ENCODE peak calls at places on chromosomes 7 and 10, in nine cellular contexts. One of them, this sample, is unnamed.

GRCh38 chr7:90409667-90410066 is 6.4 kb downstream of the CLDN12 start:
- DNase-seq in heart right ventricle: no peak
- DNase-seq in thoracic aorta: no peak
- DNase-seq in left lung: no peak
- DNase-seq in endodermal cell: no peak
- DNase-seq in body of pancreas: peak; percentile 71
- DNase-seq in SK-N-SH: no peak
- DNase-seq in H1: no peak
- DNase-seq in ovary: no peak
- DNase-seq in this sample: no peak

GRCh38 chr10:58217612-58218011 is 50.1 kb downstream of the IPMK start:
- DNase-seq in endodermal cell: no peak
- DNase-seq in SK-N-SH: no peak
- DNase-seq in left lung: no peak
- DNase-seq in H1: no peak
- DNase-seq in heart right ventricle: no peak
- DNase-seq in body of pancreas: no peak
- DNase-seq in ovary: no peak
- DNase-seq in thoracic aorta: no peak
- DNase-seq in this sample: no peak

GRCh38 chr7:121932768-121933167 is 59.8 kb downstream of the PTPRZ1 start:
- DNase-seq in body of pancreas: no peak
- DNase-seq in endodermal cell: no peak
- DNase-seq in thoracic aorta: no peak
- DNase-seq in left lung: no peak
- DNase-seq in SK-N-SH: no peak
- DNase-seq in heart right ventricle: no peak
- DNase-seq in ovary: no peak
- DNase-seq in H1: no peak
- DNase-seq in this sample: no peak

GRCh38 chr7:69871213-69871885 is 273.1 kb downstream of the AUTS2 start:
- DNase-seq in H1: no peak
- DNase-seq in endodermal cell: no peak
- DNase-seq in SK-N-SH: peak; percentile 36
- DNase-seq in left lung: no peak
- DNase-seq in heart right ventricle: no peak
- DNase-seq in ovary: no peak
- DNase-seq in body of pancreas: no peak
- DNase-seq in thoracic aorta: no peak
- DNase-seq in this sample: no peak

GRCh38 chr10:27192284-27192683 is 37.1 kb downstream of the MASTL start:
- DNase-seq in ovary: no peak
- DNase-seq in SK-N-SH: peak; percentile 17
- DNase-seq in endodermal cell: no peak
- DNase-seq in thoracic aorta: peak; percentile 19
- DNase-seq in heart right ventricle: no peak
- DNase-seq in body of pancreas: no peak
- DNase-seq in left lung: peak; percentile 49
- DNase-seq in H1: no peak
- DNase-seq in this sample: no peak

GRCh38 chr7:79452495-79453265 is 787 bp downstream of the MAGI2 start:
- DNase-seq in left lung: peak; percentile 37
- DNase-seq in endodermal cell: peak; percentile 73
- DNase-seq in heart right ventricle: peak; percentile 29
- DNase-seq in SK-N-SH: peak; percentile 61
- DNase-seq in body of pancreas: peak; percentile 2
- DNase-seq in H1: no peak
- DNase-seq in ovary: peak; percentile 63
- DNase-seq in thoracic aorta: no peak
- DNase-seq in this sample: peak; percentile 16

GRCh38 chr10:61286695-61287094 is 166.5 kb downstream of the TMEM26 start:
- DNase-seq in thoracic aorta: no peak
- DNase-seq in body of pancreas: no peak
- DNase-seq in endodermal cell: no peak
- DNase-seq in left lung: no peak
- DNase-seq in heart right ventricle: no peak
- DNase-seq in H1: no peak
- DNase-seq in ovary: no peak
- DNase-seq in SK-N-SH: no peak
- DNase-seq in this sample: no peak

GRCh38 chr7:156043435-156044123 is 231.3 kb upstream of the SHH start:
- DNase-seq in left lung: peak; percentile 19
- DNase-seq in SK-N-SH: no peak
- DNase-seq in heart right ventricle: no peak
- DNase-seq in endodermal cell: no peak
- DNase-seq in H1: no peak
- DNase-seq in ovary: no peak
- DNase-seq in thoracic aorta: no peak
- DNase-seq in body of pancreas: no peak
- DNase-seq in this sample: no peak

GRCh38 chr7:155517969-155518368 is 28.4 kb downstream of the CNPY1 start:
- DNase-seq in SK-N-SH: no peak
- DNase-seq in body of pancreas: no peak
- DNase-seq in heart right ventricle: no peak
- DNase-seq in thoracic aorta: no peak
- DNase-seq in endodermal cell: peak; percentile 22
- DNase-seq in ovary: no peak
- DNase-seq in H1: no peak
- DNase-seq in left lung: no peak
- DNase-seq in this sample: no peak

GRCh38 chr10:116694253-116694926 is 48.0 kb downstream of the HSPA12A start:
- DNase-seq in endodermal cell: peak; percentile 88
- DNase-seq in body of pancreas: no peak
- DNase-seq in H1: no peak
- DNase-seq in ovary: no peak
- DNase-seq in SK-N-SH: no peak
- DNase-seq in thoracic aorta: no peak
- DNase-seq in left lung: no peak
- DNase-seq in heart right ventricle: no peak
- DNase-seq in this sample: no peak

GRCh38 chr10:116691079-116691398 is 51.3 kb downstream of the HSPA12A start:
- DNase-seq in body of pancreas: no peak
- DNase-seq in thoracic aorta: no peak
- DNase-seq in heart right ventricle: no peak
- DNase-seq in left lung: no peak
- DNase-seq in endodermal cell: no peak
- DNase-seq in H1: no peak
- DNase-seq in SK-N-SH: no peak
- DNase-seq in ovary: peak; percentile 73
- DNase-seq in this sample: no peak

GRCh38 chr10:116691544-116692126 is 50.7 kb downstream of the HSPA12A start:
- DNase-seq in endodermal cell: peak; percentile 59
- DNase-seq in SK-N-SH: no peak
- DNase-seq in body of pancreas: peak; percentile 21
- DNase-seq in H1: no peak
- DNase-seq in thoracic aorta: no peak
- DNase-seq in left lung: no peak
- DNase-seq in heart right ventricle: no peak
- DNase-seq in ovary: peak; percentile 79
- DNase-seq in this sample: peak; percentile 45

GRCh38 chr10:116690356-116691078 is 51.8 kb downstream of the HSPA12A start:
- DNase-seq in heart right ventricle: peak; percentile 37
- DNase-seq in ovary: no peak
- DNase-seq in body of pancreas: no peak
- DNase-seq in H1: no peak
- DNase-seq in endodermal cell: peak; percentile 83
- DNase-seq in SK-N-SH: no peak
- DNase-seq in left lung: no peak
- DNase-seq in thoracic aorta: no peak
- DNase-seq in this sample: no peak

GRCh38 chr10:116692225-116692624 is 50.1 kb downstream of the HSPA12A start:
- DNase-seq in SK-N-SH: no peak
- DNase-seq in heart right ventricle: no peak
- DNase-seq in body of pancreas: no peak
- DNase-seq in left lung: no peak
- DNase-seq in thoracic aorta: no peak
- DNase-seq in ovary: no peak
- DNase-seq in endodermal cell: peak; percentile 49
- DNase-seq in H1: no peak
- DNase-seq in this sample: no peak
- H3K27ac ChIP-seq in SK-N-SH: no peak overlapping the region
- H3K27ac ChIP-seq in heart right ventricle: peak overlapping the region; percentile 58
- H3K27ac ChIP-seq in body of pancreas: no peak overlapping the region
- H3K27ac ChIP-seq in left lung: peak overlapping the region; percentile 42
- H3K27ac ChIP-seq in thoracic aorta: peak overlapping the region; percentile 28
- H3K27ac ChIP-seq in ovary: peak overlapping the region; percentile 69
- H3K27ac ChIP-seq in endodermal cell: no peak overlapping the region
- H3K27ac ChIP-seq in H1: no peak overlapping the region
- H3K27ac ChIP-seq in this sample: peak overlapping the region; percentile 68

DNA sequence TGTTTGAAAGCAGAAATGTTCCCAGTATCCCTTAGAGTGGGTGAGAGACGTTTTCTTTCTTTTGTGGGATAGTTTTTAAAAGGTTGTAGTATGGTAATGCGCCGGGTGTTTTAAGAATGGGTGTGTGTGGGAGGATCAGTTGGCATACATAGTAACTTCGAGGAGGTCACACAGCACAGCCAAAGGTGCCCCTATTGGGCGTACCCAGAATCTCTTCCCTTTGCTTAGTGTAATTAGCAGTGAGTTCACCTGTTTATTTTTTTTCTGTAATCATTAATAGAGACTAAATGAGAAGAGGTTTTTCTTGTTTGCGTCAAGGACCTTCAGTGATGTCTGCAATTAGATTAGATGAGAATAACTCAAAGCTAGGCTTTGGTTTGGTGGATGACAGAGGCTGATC is 1.5 kb downstream of the PLEKHA8 start:
- DNase-seq in ovary: no peak
- DNase-seq in body of pancreas: peak; percentile 34
- DNase-seq in H1: no peak
- DNase-seq in endodermal cell: peak; percentile 52
- DNase-seq in left lung: no peak
- DNase-seq in heart right ventricle: no peak
- DNase-seq in thoracic aorta: no peak
- DNase-seq in SK-N-SH: no peak
- DNase-seq in this sample: no peak
- TF ChIP-seq CTCF in ovary: no peak
- TF ChIP-seq CTCF in body of pancreas: no peak
- TF ChIP-seq CTCF in H1: peak; percentile 10
- TF ChIP-seq CTCF in endodermal cell: peak; percentile 48
- TF ChIP-seq CTCF in left lung: no peak
- TF ChIP-seq CTCF in heart right ventricle: no peak
- TF ChIP-seq CTCF in thoracic aorta: no peak
- TF ChIP-seq CTCF in SK-N-SH: peak; percentile 32
- TF ChIP-seq CTCF in this sample: no peak

DNA sequence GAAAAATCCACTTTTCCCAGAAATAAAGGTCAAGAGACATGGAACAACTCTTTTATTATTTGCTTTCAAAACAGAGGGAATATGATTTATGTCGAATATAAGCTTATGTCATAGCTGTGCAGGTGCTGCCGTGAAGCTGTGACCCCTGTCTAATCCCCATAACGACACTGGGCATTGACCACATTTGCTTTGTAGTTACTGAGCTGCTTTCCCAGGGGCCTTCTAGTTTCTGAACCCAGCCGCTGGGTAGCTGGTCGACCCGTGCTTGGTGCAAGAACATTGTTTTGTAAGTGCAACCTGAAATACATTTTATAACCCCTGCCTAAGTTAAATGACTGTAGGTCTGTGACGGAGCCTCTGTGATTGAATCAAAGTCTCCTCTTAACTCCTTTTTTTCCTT is 144.9 kb upstream of the HDAC9 start:
- DNase-seq in endodermal cell: no peak
- DNase-seq in body of pancreas: no peak
- DNase-seq in thoracic aorta: no peak
- DNase-seq in heart right ventricle: no peak
- DNase-seq in H1: no peak
- DNase-seq in SK-N-SH: no peak
- DNase-seq in ovary: no peak
- DNase-seq in left lung: no peak
- DNase-seq in this sample: no peak
- H3K4me1 ChIP-seq in endodermal cell: no peaks in the 10 kb centered on the region
- H3K4me1 ChIP-seq in body of pancreas: no peaks in the 10 kb centered on the region
- H3K4me1 ChIP-seq in thoracic aorta: peaks cover 6% of the 10 kb centered on the region
- H3K4me1 ChIP-seq in heart right ventricle: no peaks in the 10 kb centered on the region
- H3K4me1 ChIP-seq in H1: no peaks in the 10 kb centered on the region
- H3K4me1 ChIP-seq in SK-N-SH: peaks cover 30% of the 10 kb centered on the region
- H3K4me1 ChIP-seq in ovary: no peaks in the 10 kb centered on the region
- H3K4me1 ChIP-seq in left lung: no peaks in the 10 kb centered on the region
- H3K4me1 ChIP-seq in this sample: peaks cover 6% of the 10 kb centered on the region

GRCh38 chr10:122310311-122311050 is 39.4 kb downstream of the BTBD16 start:
- DNase-seq in SK-N-SH: no peak
- DNase-seq in ovary: no peak
- DNase-seq in left lung: no peak
- DNase-seq in heart right ventricle: no peak
- DNase-seq in thoracic aorta: no peak
- DNase-seq in endodermal cell: peak; percentile 70
- DNase-seq in body of pancreas: peak; percentile 85
- DNase-seq in H1: no peak
- DNase-seq in this sample: no peak

GRCh38 chr10:122308487-122309141 is 37.5 kb downstream of the BTBD16 start:
- DNase-seq in body of pancreas: no peak
- DNase-seq in SK-N-SH: no peak
- DNase-seq in endodermal cell: peak; percentile 43
- DNase-seq in H1: no peak
- DNase-seq in left lung: no peak
- DNase-seq in thoracic aorta: no peak
- DNase-seq in heart right ventricle: no peak
- DNase-seq in ovary: no peak
- DNase-seq in this sample: no peak

GRCh38 chr10:122306282-122306681 is 35.2 kb downstream of the BTBD16 start:
- DNase-seq in SK-N-SH: no peak
- DNase-seq in endodermal cell: no peak
- DNase-seq in H1: no peak
- DNase-seq in ovary: no peak
- DNase-seq in thoracic aorta: no peak
- DNase-seq in left lung: no peak
- DNase-seq in heart right ventricle: no peak
- DNase-seq in body of pancreas: no peak
- DNase-seq in this sample: no peak

GRCh38 chr10:122306744-122307143 is 35.6 kb downstream of the BTBD16 start:
- DNase-seq in left lung: no peak
- DNase-seq in heart right ventricle: no peak
- DNase-seq in H1: no peak
- DNase-seq in thoracic aorta: no peak
- DNase-seq in body of pancreas: no peak
- DNase-seq in ovary: no peak
- DNase-seq in endodermal cell: no peak
- DNase-seq in SK-N-SH: no peak
- DNase-seq in this sample: no peak

DNA sequence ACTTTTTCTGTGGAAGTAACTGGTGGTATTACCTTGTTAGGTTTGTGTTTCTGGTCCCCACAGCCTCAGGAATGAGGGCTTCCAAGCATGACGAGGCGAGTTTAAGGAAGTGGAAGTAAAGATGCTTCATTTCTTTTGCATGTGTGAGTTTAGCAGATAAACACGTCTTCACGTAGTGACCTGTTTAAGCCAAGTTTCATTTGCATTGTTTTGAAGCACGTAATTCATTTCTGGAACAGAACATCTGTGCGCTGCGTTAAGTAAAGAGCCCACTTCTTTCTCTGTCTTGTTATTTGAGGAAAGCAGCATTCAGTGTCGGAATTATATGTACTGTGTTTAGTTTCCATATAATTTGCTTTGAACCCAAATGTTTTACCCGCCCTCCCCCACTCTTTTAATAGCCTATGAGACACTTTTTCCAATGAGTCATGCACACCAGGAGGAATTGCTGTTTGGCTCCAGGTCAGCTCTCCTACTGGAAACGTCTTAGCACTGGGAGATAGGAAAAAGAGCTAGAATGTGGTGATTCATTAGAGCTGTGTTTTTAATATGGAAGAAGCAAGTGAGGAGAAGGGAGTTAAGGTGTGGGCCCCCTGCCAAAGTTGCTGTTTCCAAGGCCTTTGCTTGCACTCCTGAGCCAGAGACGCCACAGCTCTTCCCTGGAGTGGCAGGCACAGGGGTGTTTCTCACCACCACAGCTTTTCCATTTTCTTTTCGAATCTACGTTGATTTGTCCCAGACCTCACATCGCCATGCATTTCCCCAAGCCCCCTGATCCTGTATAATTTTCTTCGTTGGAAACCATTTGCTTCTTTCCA is 36.8 kb downstream of the BTBD16 start:
- DNase-seq in endodermal cell: peak; percentile 45
- DNase-seq in H1: no peak
- DNase-seq in heart right ventricle: peak; percentile 40
- DNase-seq in ovary: peak; percentile 93
- DNase-seq in thoracic aorta: peak; percentile 66
- DNase-seq in body of pancreas: peak; percentile 86
- DNase-seq in left lung: peak; percentile 79
- DNase-seq in SK-N-SH: no peak
- DNase-seq in this sample: peak; percentile 71
- H3K27ac ChIP-seq in endodermal cell: no peak overlapping the region
- H3K27ac ChIP-seq in H1: no peak overlapping the region
- H3K27ac ChIP-seq in heart right ventricle: peak overlapping the region; percentile 83
- H3K27ac ChIP-seq in ovary: peak overlapping the region; percentile 87
- H3K27ac ChIP-seq in thoracic aorta: peak overlapping the region; percentile 90
- H3K27ac ChIP-seq in body of pancreas: peak overlapping the region; percentile 83
- H3K27ac ChIP-seq in left lung: peak overlapping the region; percentile 78
- H3K27ac ChIP-seq in SK-N-SH: peak overlapping the region; percentile 45
- H3K27ac ChIP-seq in this sample: peak overlapping the region; percentile 85

This sample was measured in left ventricle myocardium inferior.